ENCODE peak calls at places on chromosomes 16 and 17, in eight cellular contexts. K is right lobe of liver; W is fibroblast of the aortic adventitia; T is non-pigmented ciliary epithelial cell; J is amniotic epithelial cell; E is T-helper 9 cell; F is activated CD4-positive, CD25-positive, alpha-beta regulatory T cell treated with anti-CD3 and anti-CD28 coated beads, Interleukin-2, amount 50 U/mL, for 72 hours; I is DMS 273 treated with DMSO at 0.1 percent for 48 hours. D is an unnamed sample.

GRCh38 chr16:16973726-16974125 is 497.0 kb downstream of the XYLT1 start:
- DNase-seq in T (no peak), J (no peak), F (no peak), I (no peak), W (no peak), K (no peak), E (no peak), D (no peak)

GRCh38 chr16:88882358-88883030 is 16.0 kb upstream of the PABPN1L start:
- DNase-seq in E (no peak), J (no peak), F (no peak), W (no peak), K (no peak), T (no peak), I (no peak), D (no peak)

GRCh38 chr16:12538667-12539081 is 265.0 kb downstream of the CPPED1 start:
- DNase-seq in K (no peak), T (no peak), W (peak), J (no peak), E (no peak), I (peak), F (no peak), D (no peak)

GRCh38 chr16:26830716-26831115 is 236.0 kb upstream of the C16orf82 start:
- DNase-seq in F (no peak), W (no peak), I (no peak), J (no peak), T (no peak), E (no peak), K (no peak), D (no peak)

GRCh38 chr16:29007865-29008593 is 23.2 kb downstream of the LAT start:
- DNase-seq in E (peak), T (peak), J (peak), F (peak), I (no peak), K (no peak), W (peak), D (peak)

GRCh38 chr16:12145918-12146317 is 169.4 kb downstream of the SNX29 start:
- DNase-seq in I (no peak), F (no peak), W (no peak), K (no peak), E (no peak), T (no peak), J (peak), D (no peak)

GRCh38 chr17:70906808-70907207 is 737.5 kb downstream of the KCNJ2 start:
- DNase-seq in F (no peak), K (no peak), T (peak), J (peak), I (no peak), E (no peak), W (peak), D (peak)

GRCh38 chr17:21124096-21124495 is 2.7 kb upstream of the DHRS7B start:
- DNase-seq in J (no peak), K (no peak), I (no peak), T (no peak), E (no peak), F (no peak), W (no peak), D (no peak)

GRCh38 chr17:80432350-80432955 is 17.5 kb downstream of the ENDOV start:
- DNase-seq in J (no peak), K (peak), F (no peak), I (no peak), W (no peak), T (no peak), E (no peak), D (no peak)

GRCh38 chr16:81004646-81005353 is 1.9 kb downstream of the CMC2 start:
- DNase-seq in K (no peak), W (peak), T (no peak), E (no peak), F (no peak), I (peak), J (peak), D (peak)

GRCh38 chr17:8707232-8707590 is 37.4 kb downstream of the CCDC42 start:
- DNase-seq in I (no peak), E (no peak), T (no peak), J (no peak), K (no peak), W (peak), F (no peak), D (no peak)

GRCh38 chr17:39870776-39871175 is 2.8 kb downstream of the ZPBP2 start:
- DNase-seq in K (no peak), W (no peak), E (no peak), F (no peak), T (no peak), J (no peak), I (no peak), D (no peak)

GRCh38 chr16:13110124-13110796 is 208.9 kb downstream of the SHISA9 start:
- DNase-seq in E (no peak), T (peak), F (no peak), K (no peak), I (no peak), J (peak), W (no peak), D (no peak)

GRCh38 chr16:50419116-50419515 is 50.3 kb upstream of the BRD7 start:
- DNase-seq in W (no peak), E (no peak), T (no peak), J (no peak), K (no peak), I (no peak), F (no peak), D (no peak)

GRCh38 chr17:27471321-27472269 is 15.3 kb downstream of the KSR1 start:
- DNase-seq in W (no peak), F (peak), E (peak), T (no peak), J (peak), K (no peak), I (no peak), D (peak)

GRCh38 chr17:74290340-74290739 is 16.3 kb downstream of the DNAI2 start:
- DNase-seq in J (no peak), K (no peak), T (no peak), F (no peak), W (no peak), I (no peak), E (no peak), D (no peak)

GRCh38 chr17:60679287-60679686 is 1.6 kb downstream of the BCAS3 start:
- DNase-seq in E (no peak), W (no peak), J (no peak), K (no peak), T (no peak), F (no peak), I (no peak), D (no peak)

GRCh38 chr16:14562691-14563491 is 67.2 kb downstream of the PARN start:
- DNase-seq in T (no peak), J (peak), F (no peak), I (no peak), K (peak), E (no peak), W (peak), D (peak)

GRCh38 chr17:41664587-41665565 is 23.8 kb upstream of the EIF1 start:
- DNase-seq in F (no peak), J (no peak), W (no peak), T (no peak), I (no peak), K (no peak), E (no peak), D (no peak)

GRCh38 chr17:46869296-46869695 is 17.9 kb downstream of the WNT9B start:
- DNase-seq in I (no peak), F (no peak), W (no peak), E (no peak), J (no peak), T (no peak), K (no peak), D (no peak)

GRCh38 chr17:27858621-27859305 is 34.4 kb downstream of the LYRM9 start:
- DNase-seq in E (no peak), J (no peak), F (no peak), W (no peak), I (no peak), K (no peak), T (no peak), D (no peak)

GRCh38 chr17:46159686-46160085 is 33.5 kb downstream of the KANSL1 start:
- DNase-seq in T (peak), F (no peak), K (no peak), I (no peak), E (no peak), W (peak), J (peak), D (peak)